ENCODE peak calls at places on chromosomes 5 and 9, in eight cellular contexts. N is psoas muscle, I is K562, G is OCI-LY7, S is tibial artery, A is spleen, W is hepatocyte, L is pancreas. C is an unnamed sample.

GRCh38 chr5:121366515-121366914 is 485.2 kb upstream of the FTMT start:
- DNase-seq in G (no peak), W (no peak), N (no peak), A (no peak), L (no peak), S (no peak), I (no peak), C (no peak)

GRCh38 chr5:135442387-135443256 is 4.5 kb downstream of the DCANP1 start:
- DNase-seq in A (no peak), N (no peak), L (no peak), S (no peak), G (no peak), I (no peak), W (no peak), C (no peak)

GRCh38 chr9:69744688-69745380 is 15.0 kb downstream of the PTAR1 start:
- DNase-seq in I (no peak), G (no peak), L (no peak), S (no peak), W (no peak), N (no peak), A (no peak), C (no peak)

GRCh38 chr5:167413503-167413902 is 877.9 kb upstream of the WWC1 start:
- DNase-seq in N (no peak), L (no peak), W (no peak), I (no peak), A (no peak), S (no peak), G (no peak), C (no peak)

GRCh38 chr9:36470891-36471290 is 70.8 kb upstream of the RNF38 start:
- DNase-seq in N (peak; percentile 57), S (peak; percentile 66), W (peak; percentile 39), I (no peak), L (peak; percentile 7), G (peak; percentile 75), A (peak; percentile 89), C (peak; percentile 41)

GRCh38 chr5:135438712-135439111 is 8.4 kb downstream of the DCANP1 start:
- DNase-seq in I (no peak), N (no peak), G (no peak), W (no peak), S (no peak), L (no peak), A (no peak), C (no peak)

GRCh38 chr5:28328691-28329090 is 1290.3 kb upstream of the CDH9 start:
- DNase-seq in N (no peak), W (no peak), I (no peak), G (no peak), A (no peak), L (no peak), S (no peak), C (no peak)

GRCh38 chr5:16578474-16578883 is 38.3 kb downstream of the RETREG1 start:
- DNase-seq in S (no peak), G (no peak), W (no peak), I (no peak), N (no peak), A (no peak), L (no peak), C (no peak)

GRCh38 chr9:131502781-131503625 is at the start of gene POMT1:
- DNase-seq in W (peak; percentile 93), I (peak; percentile 99), S (peak; percentile 91), L (peak; percentile 87), A (peak; percentile 96), N (peak; percentile 89), G (no peak), C (peak; percentile 87)

GRCh38 chr5:140388052-140388451 is 13.6 kb upstream of the ANKHD1 start:
- DNase-seq in G (no peak), N (no peak), A (no peak), W (no peak), S (no peak), I (no peak), L (no peak), C (no peak)

GRCh38 chr9:89428222-89428761 is 69.6 kb downstream of the SEMA4D start:
- DNase-seq in L (no peak), S (no peak), W (no peak), N (no peak), I (no peak), G (no peak), A (no peak), C (no peak)

GRCh38 chr9:89427621-89428221 is 70.2 kb downstream of the SEMA4D start:
- DNase-seq in S (no peak), G (no peak), A (peak; percentile 71), W (no peak), N (no peak), I (no peak), L (no peak), C (no peak)

GRCh38 chr9:89426389-89426961 is 71.4 kb downstream of the SEMA4D start:
- DNase-seq in N (no peak), I (no peak), G (peak; percentile 70), A (peak; percentile 55), W (no peak), L (no peak), S (no peak), C (no peak)

GRCh38 chr9:89425024-89425805 is 72.7 kb downstream of the SEMA4D start:
- DNase-seq in S (no peak), L (no peak), W (no peak), I (no peak), N (no peak), G (no peak), A (peak; percentile 69), C (no peak)

DNA sequence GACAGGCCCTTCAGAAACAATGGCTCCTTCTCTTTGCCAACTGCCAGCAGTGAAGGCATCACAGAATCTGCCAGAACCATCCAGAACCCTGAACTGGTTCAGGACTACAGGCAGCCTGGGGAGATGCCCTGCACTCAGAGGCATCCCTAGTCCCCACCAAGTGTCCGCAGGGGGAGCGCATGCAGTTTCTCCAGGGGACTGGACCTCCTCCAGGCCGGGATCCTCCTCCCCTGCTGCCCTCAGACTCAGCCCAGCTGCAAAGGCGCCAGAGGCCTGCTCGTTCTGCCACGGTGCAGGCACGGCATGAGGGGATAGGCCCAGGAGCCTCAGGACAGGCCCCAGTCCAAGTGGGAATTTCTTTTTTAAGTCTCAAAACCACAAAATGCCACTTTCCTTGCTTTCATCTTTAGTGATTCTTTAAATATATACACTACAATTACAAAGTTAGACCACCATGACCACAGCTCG is 72.0 kb downstream of the SEMA4D start:
- DNase-seq in L (no peak), W (no peak), I (no peak), G (no peak), N (no peak), A (no peak), S (no peak), C (no peak)
- H3K4me3 ChIP-seq in L (no peak overlapping the region), W (no peak overlapping the region), I (no peak overlapping the region), G (peak overlapping the region; percentile 13), N (no peak overlapping the region), A (no peak overlapping the region), S (no peak overlapping the region), C (no peak overlapping the region)

DNA sequence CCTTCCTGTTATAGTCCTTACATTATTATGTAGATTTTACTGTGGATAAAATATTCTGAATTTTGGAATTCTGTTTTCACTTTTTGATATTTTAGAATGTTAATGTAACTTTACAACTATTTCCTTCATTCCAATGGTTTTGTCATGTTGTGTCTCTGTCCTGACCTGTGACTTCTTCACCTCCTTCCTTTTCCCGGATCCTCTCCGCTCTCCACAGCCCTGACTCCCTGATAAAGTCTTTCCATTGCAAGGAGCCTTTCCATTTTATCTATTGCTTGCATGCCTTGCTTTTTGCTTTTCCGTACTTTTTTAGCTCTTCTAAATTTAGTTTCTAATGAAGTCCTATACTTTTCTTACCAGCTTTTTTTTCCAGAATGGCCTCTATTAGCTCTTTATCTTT is 117.6 kb upstream of the ARRDC3 start:
- DNase-seq in W (no peak), L (no peak), G (no peak), S (no peak), N (no peak), I (no peak), A (no peak), C (no peak)
- TF ChIP-seq CTCF in W (no peak), L (no peak), G (no peak), S (no peak), N (no peak), I (no peak), A (no peak), C (no peak)

GRCh38 chr5:107389769-107390168 is 281.0 kb downstream of the EFNA5 start:
- DNase-seq in W (no peak), A (no peak), N (no peak), G (peak; percentile 54), I (no peak), S (no peak), L (no peak), C (no peak)

GRCh38 chr5:107385701-107386100 is 285.0 kb downstream of the EFNA5 start:
- DNase-seq in I (no peak), A (no peak), G (no peak), W (no peak), N (no peak), L (no peak), S (no peak), C (no peak)

GRCh38 chr5:107388111-107388861 is 282.5 kb downstream of the EFNA5 start:
- DNase-seq in A (no peak), S (no peak), W (peak; percentile 25), I (no peak), N (no peak), G (peak; percentile 58), L (no peak), C (no peak)

GRCh38 chr5:107391787-107392186 is 278.9 kb downstream of the EFNA5 start:
- DNase-seq in W (no peak), N (no peak), S (no peak), I (no peak), L (no peak), G (no peak), A (no peak), C (no peak)

DNA sequence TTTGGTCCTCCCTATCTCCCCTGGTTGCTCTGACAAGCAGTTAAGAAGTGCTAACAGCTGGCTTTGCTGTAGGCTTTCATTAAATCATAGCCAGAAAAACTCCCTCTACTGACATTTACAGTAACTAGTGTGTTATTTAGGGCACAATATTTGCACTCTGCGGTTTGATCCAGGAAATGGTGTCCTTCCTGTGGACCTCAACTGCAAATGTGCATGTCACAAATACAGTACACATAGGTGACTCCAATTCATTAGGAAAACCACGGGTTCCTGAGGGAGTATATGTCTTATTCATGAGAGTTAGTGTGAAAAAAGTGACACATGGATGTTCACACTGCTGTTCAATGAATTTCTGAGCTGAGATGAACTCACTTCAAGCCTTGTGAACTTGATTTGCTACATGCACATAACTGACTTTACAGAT is 281.6 kb downstream of the EFNA5 start:
- DNase-seq in L (peak; percentile 11), I (no peak), S (no peak), N (no peak), W (no peak), A (no peak), G (peak; percentile 96), C (no peak)
- H3K4me1 ChIP-seq in L (peaks cover 20% of the 10 kb centered on the region), I (no peaks in the 10 kb centered on the region), S (no peaks in the 10 kb centered on the region), N (peaks cover 21% of the 10 kb centered on the region), W (peaks cover 30% of the 10 kb centered on the region), A (peaks cover 21% of the 10 kb centered on the region), G (peaks cover 80% of the 10 kb centered on the region), C (peaks cover 14% of the 10 kb centered on the region)

GRCh38 chr5:171309526-171310333 is 682 bp downstream of the TLX3 start:
- DNase-seq in L (no peak), G (no peak), N (no peak), S (peak; percentile 60), A (no peak), W (no peak), I (no peak), C (peak; percentile 80)
- H3K4me3 ChIP-seq in L (no peak overlapping the region), G (no peak overlapping the region), N (peak overlapping the region; percentile 25), S (no peak overlapping the region), A (no peak overlapping the region), W (no peak overlapping the region), I (no peak overlapping the region), C (no peak overlapping the region)

GRCh38 chr5:158880514-158881001 is 219.2 kb downstream of the EBF1 start:
- DNase-seq in A (no peak), L (no peak), I (no peak), W (no peak), N (no peak), G (peak; percentile 68), S (no peak), C (no peak)
- TF ChIP-seq CTCF in A (no peak), L (no peak), I (no peak), W (no peak), N (no peak), G (peak; percentile 70), S (no peak), C (no peak)